ENCODE peak calls at places on chromosome 7, in ten cellular contexts. T is kidney epithelial cell; M is SJSA1; O is IMR-90; C is esophagus squamous epithelium; F is GM23248; P is CD4-positive, alpha-beta memory T cell; S is transverse colon; W is right atrium auricular region; J is psoas muscle. R is an unnamed sample. For H3K36me3 and H3K27me3, the result is how much of the 10 kb centered on the place peaks cover.

GRCh38 chr7:140249036-140249806 is 72.4 kb upstream of the KDM7A start:
- DNase-seq in P (no peak), F (no peak), T (peak), S (no peak), J (no peak), O (no peak), M (no peak), C (no peak), W (no peak), R (no peak)

GRCh38 chr7:29265208-29265923 is 70.8 kb downstream of the CHN2 start:
- DNase-seq in O (no peak), T (no peak), F (peak), S (no peak), P (no peak), W (no peak), M (no peak), J (no peak), C (no peak), R (no peak)

GRCh38 chr7:44867073-44867990 is 18.0 kb downstream of the PURB start:
- DNase-seq in W (no peak), M (peak), F (peak), O (peak), J (peak), T (peak), S (no peak), C (no peak), P (peak), R (no peak)

GRCh38 chr7:37081436-37081835 is 357.1 kb upstream of the AOAH start:
- DNase-seq in W (no peak), J (peak), M (no peak), F (no peak), T (no peak), C (no peak), S (peak), O (no peak), P (no peak), R (no peak)

GRCh38 chr7:134520130-134520529 is 7.2 kb upstream of the AKR1B10 start:
- DNase-seq in C (no peak), F (peak), W (no peak), T (no peak), M (no peak), O (peak), P (no peak), S (no peak), J (no peak), R (no peak)

GRCh38 chr7:99193527-99194214 is 14.2 kb downstream of the KPNA7 start:
- DNase-seq in P (no peak), C (no peak), F (peak), O (peak), J (no peak), M (no peak), W (no peak), S (no peak), T (no peak), R (no peak)

GRCh38 chr7:77455334-77455733 is 39.2 kb upstream of the GSAP start:
- DNase-seq in W (peak), O (peak), S (no peak), M (peak), T (peak), P (no peak), C (no peak), J (peak), F (peak), R (no peak)

GRCh38 chr7:137667633-137668387 is 179.0 kb downstream of the DGKI start:
- DNase-seq in F (peak), O (peak), C (no peak), W (no peak), S (no peak), J (no peak), M (peak), P (no peak), T (peak), R (no peak)

GRCh38 chr7:132934017-132934416 is 147.9 kb downstream of the CHCHD3 start:
- DNase-seq in W (no peak), P (no peak), F (no peak), T (no peak), S (no peak), J (no peak), O (no peak), C (no peak), M (no peak), R (no peak)

GRCh38 chr7:42262907-42263466 is 26.0 kb upstream of the GLI3 start:
- DNase-seq in C (no peak), J (peak), M (no peak), W (no peak), P (no peak), O (peak), S (peak), T (peak), F (peak), R (peak)

GRCh38 chr7:13829231-13829630 is 160.2 kb downstream of the ETV1 start:
- DNase-seq in J (no peak), P (no peak), C (no peak), S (no peak), T (no peak), O (peak), M (no peak), F (peak), W (no peak), R (no peak)

GRCh38 chr7:142389544-142389943 is 131.7 kb upstream of the PRSS58 start:
- DNase-seq in M (no peak), J (no peak), S (no peak), W (no peak), C (no peak), T (no peak), P (no peak), F (no peak), O (peak), R (no peak)

GRCh38 chr7:107592361-107593024 is 12.4 kb downstream of the BCAP29 start:
- DNase-seq in T (no peak), C (no peak), P (no peak), F (peak), S (no peak), M (no peak), W (no peak), J (no peak), O (peak), R (no peak)

GRCh38 chr7:47422631-47423030 is 159.3 kb downstream of the TNS3 start:
- DNase-seq in J (no peak), C (no peak), S (no peak), M (no peak), W (no peak), T (no peak), P (no peak), O (peak), F (no peak), R (no peak)

GRCh38 chr7:42877852-42878251 is 34.0 kb downstream of the C7orf25 start:
- DNase-seq in T (no peak), J (no peak), W (no peak), O (no peak), F (no peak), P (no peak), S (no peak), C (no peak), M (no peak), R (no peak)

GRCh38 chr7:87878208-87878735 is 2.0 kb downstream of the DBF4 start:
- DNase-seq in W (no peak), T (no peak), C (no peak), M (no peak), F (peak), O (peak), S (no peak), J (no peak), P (no peak), R (no peak)

GRCh38 chr7:39413866-39414668 is 152.1 kb upstream of the YAE1 start:
- DNase-seq in W (peak), M (peak), T (no peak), S (peak), F (peak), P (peak), J (peak), O (peak), C (no peak), R (peak)

GRCh38 chr7:146106319-146106718 is 10.3 kb upstream of the CNTNAP2 start:
- DNase-seq in O (no peak), M (no peak), F (no peak), W (no peak), J (no peak), C (no peak), P (no peak), T (no peak), S (no peak), R (no peak)

GRCh38 chr7:108358553-108358952 is 97.7 kb downstream of the NRCAM start:
- DNase-seq in P (no peak), O (peak), T (peak), W (no peak), C (no peak), M (peak), J (no peak), F (peak), S (no peak), R (no peak)

GRCh38 chr7:9498303-9498702 is 1064.9 kb downstream of the NXPH1 start:
- DNase-seq in S (no peak), P (no peak), M (no peak), W (no peak), T (no peak), C (no peak), J (no peak), F (no peak), O (no peak), R (no peak)

GRCh38 chr7:120402801-120403200 is 129.8 kb downstream of the KCND2 start:
- DNase-seq in M (no peak), W (no peak), J (no peak), S (no peak), P (no peak), F (no peak), O (peak), C (no peak), T (no peak), R (peak)

GRCh38 chr7:33745934-33746333 is 159.4 kb upstream of the BMPER start:
- DNase-seq in C (no peak), J (no peak), F (peak), O (peak), M (no peak), T (no peak), P (no peak), S (no peak), W (no peak), R (no peak)

GRCh38 chr7:79317728-79318127 is 135.7 kb downstream of the MAGI2 start:
- DNase-seq in O (peak), C (no peak), M (peak), S (no peak), T (peak), F (peak), P (no peak), J (no peak), W (no peak), R (no peak)

GRCh38 chr7:38975944-38976392 is 1.7 kb upstream of the POU6F2 start:
- DNase-seq in W (no peak), F (peak), S (no peak), T (no peak), M (no peak), J (no peak), O (no peak), P (no peak), C (no peak), R (no peak)

GRCh38 chr7:101542527-101543241 is 86.4 kb downstream of the MYL10 start:
- DNase-seq in W (peak), F (peak), T (no peak), P (peak), S (peak), C (no peak), M (peak), O (peak), J (peak), R (peak)

GRCh38 chr7:29113384-29114102 is 32.8 kb downstream of the CPVL start:
- DNase-seq in O (no peak), C (no peak), J (no peak), P (no peak), T (peak), F (peak), M (no peak), W (no peak), S (peak), R (no peak)

GRCh38 chr7:19957664-19958063 is 184.2 kb upstream of the TMEM196 start:
- DNase-seq in C (no peak), S (no peak), P (no peak), M (no peak), F (peak), O (no peak), W (no peak), T (no peak), J (no peak), R (no peak)

GRCh38 chr7:30729642-30730041 is 22.3 kb upstream of the INMT start:
- DNase-seq in O (no peak), M (no peak), T (no peak), P (no peak), S (no peak), W (no peak), J (no peak), F (no peak), C (no peak), R (no peak)

GRCh38 chr7:49783446-49783845 is 10.0 kb downstream of the VWC2 start:
- DNase-seq in T (no peak), M (no peak), O (no peak), C (no peak), S (no peak), F (no peak), J (no peak), P (no peak), W (no peak), R (no peak)

GRCh38 chr7:3056713-3057388 is 13.2 kb upstream of the CARD11 start:
- DNase-seq in C (no peak), J (no peak), T (no peak), S (no peak), P (no peak), M (no peak), W (no peak), O (no peak), F (no peak), R (no peak)

GRCh38 chr7:97555845-97556431 is 175.9 kb upstream of the TAC1 start:
- DNase-seq in F (no peak), T (no peak), C (no peak), O (no peak), J (no peak), W (no peak), P (no peak), M (no peak), S (no peak), R (no peak)

GRCh38 chr7:84904561-84904960 is 282.3 kb downstream of the SEMA3D start:
- DNase-seq in O (no peak), J (no peak), P (no peak), C (no peak), T (no peak), F (peak), W (no peak), S (no peak), M (no peak), R (no peak)

GRCh38 chr7:95412075-95412474 is 15.9 kb upstream of the PON3 start:
- DNase-seq in W (no peak), O (no peak), P (no peak), F (no peak), S (no peak), T (no peak), C (no peak), M (no peak), J (no peak), R (no peak)

DNA sequence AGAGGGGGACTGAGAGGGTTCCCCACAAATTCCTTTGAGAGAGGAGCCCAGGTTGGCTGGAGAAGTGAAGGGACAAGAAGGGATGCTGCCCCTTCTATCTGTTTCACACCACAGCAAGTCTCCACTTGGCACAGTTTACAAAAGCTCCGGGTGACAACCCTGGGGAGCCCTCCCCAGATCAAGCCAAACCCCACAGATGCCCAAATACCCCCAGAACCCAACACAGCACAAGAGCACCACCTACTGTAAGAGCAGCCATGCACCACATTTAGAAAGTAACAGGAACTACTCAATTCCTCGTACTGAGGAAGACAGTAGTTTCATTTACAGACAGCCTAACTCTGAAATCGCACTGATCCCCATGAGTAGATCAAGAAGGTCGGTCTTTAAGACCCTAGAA is 67.8 kb upstream of the ATP6V0A4 start:
- DNase-seq in O (no peak), M (no peak), F (no peak), S (no peak), C (no peak), J (no peak), T (no peak), P (peak), W (no peak), R (no peak)
- H3K36me3 ChIP-seq in O (under half), M (under half), F (under half), S (under half), C (under half), J (under half), T (under half), P (under half), W (under half), R (under half)

GRCh38 chr7:155520114-155520513 is 26.2 kb downstream of the CNPY1 start:
- DNase-seq in F (no peak), J (no peak), C (no peak), M (no peak), P (no peak), O (no peak), W (no peak), S (no peak), T (no peak), R (no peak)
- H3K4me3 ChIP-seq in F (no peak), J (no peak), C (no peak), M (no peak), P (no peak), O (no peak), W (no peak), S (no peak), T (no peak), R (no peak)

GRCh38 chr7:130289478-130289877 is 3.5 kb upstream of the CPA4 start:
- DNase-seq in S (no peak), F (no peak), C (no peak), W (no peak), O (no peak), M (no peak), P (no peak), T (no peak), J (no peak), R (no peak)

GRCh38 chr7:130288168-130288567 is 4.8 kb upstream of the CPA4 start:
- DNase-seq in W (no peak), P (no peak), S (no peak), O (no peak), T (no peak), C (no peak), M (no peak), J (no peak), F (no peak), R (no peak)

GRCh38 chr7:130288829-130289228 is 4.1 kb upstream of the CPA4 start:
- DNase-seq in C (no peak), T (no peak), O (no peak), F (no peak), M (no peak), W (no peak), P (no peak), S (no peak), J (no peak), R (no peak)

GRCh38 chr7:130292682-130293257 is at the start of gene CPA4:
- DNase-seq in O (peak), W (no peak), T (peak), F (peak), M (peak), J (peak), S (no peak), C (no peak), P (no peak), R (no peak)

GRCh38 chr7:130290745-130291144 is 2.2 kb upstream of the CPA4 start:
- DNase-seq in C (no peak), W (no peak), J (no peak), S (no peak), P (no peak), O (peak), M (peak), F (peak), T (peak), R (no peak)
- H3K27me3 ChIP-seq in C (under half), W (under half), J (under half), S (under half), P (under half), O (under half), M (under half), F (under half), T (under half), R (under half)

DNA sequence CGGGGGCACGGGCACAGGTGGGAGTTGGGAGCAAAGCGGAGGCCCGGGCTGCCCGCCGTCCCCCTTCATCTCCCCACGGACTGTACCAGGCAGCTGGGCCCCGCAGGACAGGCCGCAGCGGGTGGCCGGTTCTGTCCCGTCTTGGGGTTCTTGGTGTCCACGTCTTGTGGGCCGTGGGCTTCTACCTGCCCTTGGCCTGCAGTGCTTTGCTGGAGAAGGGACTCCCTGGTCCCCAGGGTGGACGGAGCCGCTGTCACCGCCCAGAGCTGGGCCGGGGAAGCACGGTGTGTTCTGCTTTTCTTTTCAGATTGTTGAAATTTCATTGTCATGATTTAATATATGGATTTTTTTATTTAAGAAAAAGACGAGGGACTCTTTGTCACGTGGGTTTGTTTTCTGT is 11.8 kb downstream of the MAFK start:
- DNase-seq in C (no peak), J (no peak), W (no peak), T (no peak), F (no peak), O (no peak), M (no peak), S (no peak), P (peak), R (no peak)
- H3K36me3 ChIP-seq in C (half or more), J (half or more), W (half or more), T (under half), F (under half), O (under half), M (half or more), S (under half), P (under half), R (under half)

GRCh38 chr7:112791465-112792168 is 1.4 kb upstream of the TMEM168 start:
- DNase-seq in M (no peak), T (no peak), W (no peak), C (no peak), J (no peak), P (no peak), F (no peak), O (no peak), S (no peak), R (no peak)

GRCh38 chr7:112790651-112790973 is 419 bp upstream of the TMEM168 start:
- DNase-seq in M (no peak), S (no peak), F (no peak), J (no peak), C (no peak), W (no peak), O (no peak), T (no peak), P (no peak), R (no peak)

GRCh38 chr7:112789824-112790650 is at the start of gene TMEM168:
- DNase-seq in M (peak), C (no peak), T (peak), P (peak), S (peak), O (peak), F (peak), J (peak), W (peak), R (peak)

GRCh38 chr7:112788778-112789343 is 1.3 kb downstream of the TMEM168 start:
- DNase-seq in J (no peak), P (no peak), F (no peak), S (peak), O (no peak), C (no peak), M (no peak), T (no peak), W (no peak), R (no peak)

GRCh38 chr7:112789453-112789823 is 755 bp downstream of the TMEM168 start:
- DNase-seq in F (no peak), T (no peak), M (no peak), W (no peak), O (no peak), S (no peak), J (no peak), P (no peak), C (no peak), R (no peak)
- H3K4me3 ChIP-seq in F (peak), T (peak), M (peak), W (peak), O (peak), S (peak), J (peak), P (peak), C (peak), R (peak)

R was measured in HAP-1.